ENCODE peak calls at places on chromosomes 11 and 22, in seven cellular contexts. W is fibroblast of villous mesenchyme; S is activated T-helper 1 cell treated with anti-CD3 and anti-CD28 coated beads, Interleukin-12 subunit alpha, Interleukin-12 subunit beta, Interleukin-2, Interleukin-4 antibody, amounts not matched to agents 30 ng/mL and 10 ng/mL and 1 ng/mL, durations not matched to agents 14 hours and 24 hours and 36 hours; U is fibroblast of pulmonary artery; N is stimulated activated CD8-positive, alpha-beta memory T cell treated with anti-CD3 and anti-CD28 coated beads, Interleukin-15, amount 100 ng/mL, for 4 hours; Z is naive thymus-derived CD4-positive, alpha-beta T cell; C is MV-4-11. L is an unnamed sample.

GRCh38 chr11:69040581-69041260 is 8.0 kb upstream of the TPCN2 start:
- DNase-seq in Z (no peak), C (peak), S (no peak), W (peak), U (peak), N (no peak), L (peak)

GRCh38 chr11:130979386-130979972 is 63.2 kb upstream of the SNX19 start:
- DNase-seq in W (peak), Z (no peak), C (peak), S (no peak), N (no peak), U (peak), L (peak)

GRCh38 chr11:70735976-70736375 is 337.6 kb downstream of the CTTN start:
- DNase-seq in U (no peak), C (no peak), S (no peak), N (no peak), Z (no peak), W (no peak), L (no peak)

GRCh38 chr22:22928666-22929380 is 41.2 kb downstream of the IGLL5 start:
- DNase-seq in U (peak), N (no peak), Z (no peak), S (peak), C (peak), W (no peak), L (no peak)

GRCh38 chr11:67291481-67292381 is 2.6 kb downstream of the ANKRD13D start:
- DNase-seq in W (no peak), C (no peak), S (no peak), U (no peak), N (no peak), Z (no peak), L (no peak)

GRCh38 chr11:72007089-72007476 is 8.4 kb downstream of the IL18BP start:
- DNase-seq in U (no peak), C (no peak), N (no peak), S (no peak), Z (no peak), W (no peak), L (no peak)

GRCh38 chr22:37484115-37485005 is 1.8 kb downstream of the MFNG start:
- DNase-seq in Z (peak), S (peak), N (peak), U (no peak), W (no peak), C (peak), L (no peak)

GRCh38 chr11:33027846-33028536 is 11.4 kb upstream of the TCP11L1 start:
- DNase-seq in W (peak), C (no peak), Z (no peak), N (no peak), S (no peak), U (peak), L (no peak)

GRCh38 chr11:105168457-105168856 is 28.9 kb upstream of the CARD18 start:
- DNase-seq in N (no peak), S (no peak), W (no peak), Z (no peak), U (peak), C (no peak), L (no peak)

GRCh38 chr11:46279393-46280099 is 2.1 kb downstream of the CREB3L1 start:
- DNase-seq in C (no peak), S (no peak), U (peak), Z (no peak), W (peak), N (no peak), L (peak)

GRCh38 chr11:62404918-62405317 is 13.9 kb upstream of the SCGB1A1 start:
- DNase-seq in S (no peak), Z (no peak), N (no peak), W (no peak), C (no peak), U (no peak), L (no peak)

GRCh38 chr11:44573333-44573732 is 7.9 kb downstream of the CD82 start:
- DNase-seq in C (no peak), Z (no peak), U (no peak), N (no peak), W (no peak), S (no peak), L (no peak)

GRCh38 chr11:13972033-13972910 is 9.7 kb downstream of the SPON1 start:
- DNase-seq in W (peak), N (no peak), C (no peak), U (peak), S (no peak), Z (no peak), L (no peak)

GRCh38 chr22:27983361-27983791 is 64.3 kb upstream of the PITPNB start:
- DNase-seq in S (no peak), Z (no peak), N (no peak), W (no peak), C (no peak), U (no peak), L (no peak)

GRCh38 chr11:112159098-112159761 is 4.7 kb downstream of the IL18 start:
- DNase-seq in S (no peak), N (no peak), U (no peak), W (no peak), Z (no peak), C (peak), L (no peak)

GRCh38 chr11:80241766-80242165 is 800.9 kb upstream of the TENM4 start:
- DNase-seq in W (no peak), C (no peak), U (peak), Z (no peak), S (no peak), N (no peak), L (no peak)

GRCh38 chr11:37313266-37313665 is 715.2 kb upstream of the RAG2 start:
- DNase-seq in N (no peak), S (no peak), C (no peak), W (no peak), U (no peak), Z (no peak), L (no peak)

GRCh38 chr22:24601217-24602104 is 1.5 kb upstream of the GGT1 start:
- DNase-seq in U (no peak), C (peak), Z (no peak), W (no peak), N (no peak), S (no peak), L (no peak)

GRCh38 chr11:47376543-47377371 is 1.6 kb downstream of the SPI1 start:
- DNase-seq in C (peak), S (no peak), Z (no peak), N (no peak), U (no peak), W (no peak), L (no peak)

GRCh38 chr11:721913-722811 is 16.1 kb downstream of the EPS8L2 start:
- DNase-seq in S (peak), N (no peak), C (peak), W (no peak), Z (peak), U (no peak), L (no peak)

GRCh38 chr11:111797145-111797581 is 31.0 kb upstream of the PPP2R1B start:
- DNase-seq in W (peak), Z (no peak), U (peak), N (no peak), C (peak), S (no peak), L (peak)

GRCh38 chr22:33737662-33738061 is 182.6 kb downstream of the LARGE1 start:
- DNase-seq in U (no peak), C (no peak), W (no peak), N (no peak), Z (no peak), S (no peak), L (no peak)

GRCh38 chr11:34988294-34989255 is 72.2 kb downstream of the PDHX start:
- DNase-seq in C (peak), N (no peak), U (no peak), Z (no peak), S (no peak), W (peak), L (no peak)

GRCh38 chr11:72303179-72303578 is 59.2 kb upstream of the PHOX2A start:
- DNase-seq in W (no peak), S (no peak), U (no peak), N (no peak), Z (no peak), C (no peak), L (peak)

GRCh38 chr22:43749473-43749872 is 62.6 kb downstream of the EFCAB6 start:
- DNase-seq in N (no peak), C (no peak), Z (no peak), S (no peak), W (no peak), U (no peak), L (no peak)